ENCODE peak calls at places on chromosomes 7 and 10, in four cellular contexts. One of them, this sample, is unnamed.

GRCh38 chr7:88399036-88399435 is 92.3 kb upstream of the STEAP4 start:
- DNase-seq in thoracic aorta: no peak
- DNase-seq in IMR-90: no peak
- DNase-seq in AG09309: no peak
- DNase-seq in this sample: no peak

GRCh38 chr7:15584575-15584974 is 22.8 kb upstream of the AGMO start:
- DNase-seq in thoracic aorta: no peak
- DNase-seq in IMR-90: no peak
- DNase-seq in AG09309: no peak
- DNase-seq in this sample: no peak

GRCh38 chr10:80755893-80756292 is 218.2 kb downstream of the SH2D4B start:
- DNase-seq in thoracic aorta: no peak
- DNase-seq in IMR-90: no peak
- DNase-seq in AG09309: no peak
- DNase-seq in this sample: no peak

GRCh38 chr10:72008096-72008933 is 44.1 kb downstream of the CHST3 start:
- DNase-seq in thoracic aorta: no peak
- DNase-seq in IMR-90: no peak
- DNase-seq in AG09309: no peak
- DNase-seq in this sample: no peak

GRCh38 chr10:132554991-132555647 is 17.5 kb downstream of the INPP5A start:
- DNase-seq in thoracic aorta: no peak
- DNase-seq in IMR-90: no peak
- DNase-seq in AG09309: no peak
- DNase-seq in this sample: no peak

GRCh38 chr7:46685051-46685450 is 764.0 kb upstream of the IGFBP3 start:
- DNase-seq in thoracic aorta: no peak
- DNase-seq in IMR-90: no peak
- DNase-seq in AG09309: no peak
- DNase-seq in this sample: no peak

GRCh38 chr7:151736403-151736909 is 140.5 kb downstream of the PRKAG2 start:
- DNase-seq in thoracic aorta: peak
- DNase-seq in IMR-90: peak
- DNase-seq in AG09309: peak
- DNase-seq in this sample: no peak

GRCh38 chr10:109327266-109327665 is 596.0 kb downstream of the XPNPEP1 start:
- DNase-seq in thoracic aorta: no peak
- DNase-seq in IMR-90: no peak
- DNase-seq in AG09309: no peak
- DNase-seq in this sample: no peak

GRCh38 chr7:4784799-4785198 is 9.4 kb downstream of the AP5Z1 start:
- DNase-seq in thoracic aorta: no peak
- DNase-seq in IMR-90: no peak
- DNase-seq in AG09309: no peak
- DNase-seq in this sample: no peak

GRCh38 chr7:87328281-87328680 is 17.2 kb upstream of the CROT start:
- DNase-seq in thoracic aorta: no peak
- DNase-seq in IMR-90: peak
- DNase-seq in AG09309: no peak
- DNase-seq in this sample: no peak

GRCh38 chr10:1024103-1024502 is 1.6 kb downstream of the IDI2 start:
- DNase-seq in thoracic aorta: no peak
- DNase-seq in IMR-90: no peak
- DNase-seq in AG09309: no peak
- DNase-seq in this sample: no peak

GRCh38 chr10:31508882-31509281 is 189.9 kb downstream of the ZEB1 start:
- DNase-seq in thoracic aorta: no peak
- DNase-seq in IMR-90: peak
- DNase-seq in AG09309: no peak
- DNase-seq in this sample: no peak

GRCh38 chr7:130269318-130269694 is 2.6 kb downstream of the CPA2 start:
- DNase-seq in thoracic aorta: no peak
- DNase-seq in IMR-90: no peak
- DNase-seq in AG09309: no peak
- DNase-seq in this sample: no peak

GRCh38 chr7:22108151-22108845 is 162.6 kb upstream of the CDCA7L start:
- DNase-seq in thoracic aorta: no peak
- DNase-seq in IMR-90: no peak
- DNase-seq in AG09309: no peak
- DNase-seq in this sample: no peak

GRCh38 chr7:44733708-44734481 is 14.8 kb upstream of the ZMIZ2 start:
- DNase-seq in thoracic aorta: no peak
- DNase-seq in IMR-90: peak
- DNase-seq in AG09309: peak
- DNase-seq in this sample: no peak

GRCh38 chr7:1737523-1737922 is 67.4 kb downstream of the ELFN1 start:
- DNase-seq in thoracic aorta: no peak
- DNase-seq in IMR-90: no peak
- DNase-seq in AG09309: no peak
- DNase-seq in this sample: no peak

GRCh38 chr7:142188846-142189245 is 69.0 kb downstream of the PRSS58 start:
- DNase-seq in thoracic aorta: no peak
- DNase-seq in IMR-90: no peak
- DNase-seq in AG09309: no peak
- DNase-seq in this sample: no peak
- TF ChIP-seq CTCF in thoracic aorta: peak
- TF ChIP-seq CTCF in IMR-90: no peak
- TF ChIP-seq CTCF in AG09309: no peak
- TF ChIP-seq CTCF in this sample: no peak

GRCh38 chr10:70198696-70199466 is 28.6 kb upstream of the SAR1A start:
- DNase-seq in thoracic aorta: no peak
- DNase-seq in IMR-90: no peak
- DNase-seq in AG09309: no peak
- DNase-seq in this sample: no peak
- TF ChIP-seq CTCF in thoracic aorta: no peak
- TF ChIP-seq CTCF in IMR-90: no peak
- TF ChIP-seq CTCF in AG09309: no peak
- TF ChIP-seq CTCF in this sample: no peak

DNA sequence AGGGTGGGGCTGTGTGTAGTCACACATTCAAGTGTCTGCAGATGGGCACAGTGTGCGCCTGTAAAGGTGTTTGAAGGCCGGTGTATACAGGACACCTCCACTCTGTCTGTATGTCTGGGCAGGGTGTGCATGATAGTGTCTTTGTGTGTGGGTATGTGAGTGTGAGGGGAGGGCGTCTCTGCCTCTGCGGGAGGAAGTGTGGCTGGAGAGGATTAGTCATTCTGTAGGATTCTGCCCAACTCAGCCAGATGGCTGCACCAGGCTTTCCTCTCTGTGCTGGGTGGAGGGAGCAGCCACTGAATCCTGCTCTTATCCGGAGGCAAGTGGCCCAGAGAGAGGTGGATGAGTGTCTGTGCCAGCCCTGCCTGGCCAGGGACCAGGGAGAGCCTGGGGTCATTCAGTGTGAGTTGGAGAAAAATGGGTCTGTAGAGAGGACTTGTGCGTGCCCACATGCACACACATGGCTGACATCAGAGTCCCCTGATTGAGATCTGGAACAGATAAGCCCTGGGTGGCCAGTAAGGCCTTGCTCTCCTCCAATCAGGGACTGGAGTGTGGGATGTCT is 1.7 kb downstream of the SFXN3 start:
- DNase-seq in thoracic aorta: peak
- DNase-seq in IMR-90: peak
- DNase-seq in AG09309: no peak
- DNase-seq in this sample: peak
- TF ChIP-seq CTCF in thoracic aorta: no peak
- TF ChIP-seq CTCF in IMR-90: no peak
- TF ChIP-seq CTCF in AG09309: no peak
- TF ChIP-seq CTCF in this sample: no peak

DNA sequence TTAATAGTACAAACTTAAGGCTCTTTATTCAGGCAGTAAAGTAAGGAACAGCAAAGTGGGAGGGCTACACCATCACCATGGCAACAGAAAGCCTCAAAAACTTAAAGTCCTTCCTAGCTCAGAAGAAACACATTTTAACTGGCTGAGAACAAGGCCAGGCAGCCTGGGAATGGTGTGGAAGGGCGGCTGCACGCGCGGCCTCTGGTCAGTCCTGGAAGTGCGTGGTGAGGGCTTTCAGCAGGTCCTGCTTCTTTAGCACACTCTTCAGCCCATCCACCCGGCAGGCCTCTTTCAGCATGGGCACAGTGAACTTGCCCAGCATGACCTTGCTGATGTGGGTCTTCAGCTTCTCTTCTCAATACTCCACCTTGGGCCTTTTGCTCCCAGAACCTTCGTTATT is 133.0 kb downstream of the CYP26A1 start:
- DNase-seq in thoracic aorta: no peak
- DNase-seq in IMR-90: no peak
- DNase-seq in AG09309: no peak
- DNase-seq in this sample: no peak
- TF ChIP-seq CTCF in thoracic aorta: no peak
- TF ChIP-seq CTCF in IMR-90: no peak
- TF ChIP-seq CTCF in AG09309: no peak
- TF ChIP-seq CTCF in this sample: no peak